ENCODE peak calls at places on chromosomes 16 and 17, in seven cellular contexts. Y is mammary epithelial cell, E is fibroblast of lung, U is pancreas, M is adrenal gland, S is ovary, H is right lobe of liver. K is an unnamed sample.

GRCh38 chr17:39099686-39100293 is 51.6 kb downstream of the PLXDC1 start:
- DNase-seq in Y (no peak), E (peak; percentile 67), U (no peak), M (peak; percentile 42), S (peak; percentile 94), H (no peak), K (no peak)

GRCh38 chr17:43917348-43918025 is 10.2 kb upstream of the MPP2 start:
- DNase-seq in Y (no peak), E (peak; percentile 19), U (no peak), M (peak; percentile 28), S (no peak), H (peak; percentile 57), K (no peak)

GRCh38 chr16:11599579-11599978 is 12.9 kb upstream of the LITAF start:
- DNase-seq in Y (no peak), E (no peak), U (no peak), M (no peak), S (no peak), H (peak; percentile 4), K (no peak)

GRCh38 chr16:85832578-85833539 is 33.4 kb downstream of the COX4I1 start:
- DNase-seq in Y (no peak), E (no peak), U (no peak), M (no peak), S (no peak), H (no peak), K (no peak)

GRCh38 chr17:17345294-17345597 is 42.1 kb downstream of the NT5M start:
- DNase-seq in Y (no peak), E (no peak), U (no peak), M (peak; percentile 1), S (no peak), H (no peak), K (no peak)

GRCh38 chr17:72974605-72975232 is 117.8 kb downstream of the SLC39A11 start:
- DNase-seq in Y (peak; percentile 37), E (no peak), U (no peak), M (no peak), S (no peak), H (no peak), K (no peak)

GRCh38 chr17:31907342-31907975 is 6.0 kb upstream of the UTP6 start:
- DNase-seq in Y (peak; percentile 39), E (peak; percentile 77), U (no peak), M (peak; percentile 80), S (peak; percentile 54), H (no peak), K (no peak)

GRCh38 chr17:57701121-57701520 is 44.0 kb downstream of the CCDC182 start:
- DNase-seq in Y (no peak), E (no peak), U (no peak), M (no peak), S (no peak), H (no peak), K (no peak)

GRCh38 chr17:28468781-28469180 is 4.7 kb upstream of the SLC13A2 start:
- DNase-seq in Y (no peak), E (no peak), U (no peak), M (no peak), S (no peak), H (no peak), K (no peak)

GRCh38 chr16:82043680-82044584 is 8.9 kb downstream of the HSD17B2 start:
- DNase-seq in Y (peak; percentile 61), E (peak; percentile 99), U (no peak), M (no peak), S (no peak), H (no peak), K (no peak)

GRCh38 chr17:70906808-70907207 is 737.5 kb downstream of the KCNJ2 start:
- DNase-seq in Y (no peak), E (peak; percentile 87), U (no peak), M (no peak), S (no peak), H (no peak), K (peak; percentile 63)

GRCh38 chr16:88052661-88053060 is 101.4 kb downstream of the BANP start:
- DNase-seq in Y (no peak), E (no peak), U (no peak), M (no peak), S (no peak), H (no peak), K (no peak)

GRCh38 chr17:28030386-28030785 is 12.1 kb upstream of the NLK start:
- DNase-seq in Y (no peak), E (no peak), U (peak; percentile 85), M (peak; percentile 63), S (no peak), H (no peak), K (no peak)

GRCh38 chr17:47776330-47777197 is 43.5 kb downstream of the TBX21 start:
- DNase-seq in Y (peak; percentile 29), E (peak; percentile 24), U (no peak), M (no peak), S (no peak), H (no peak), K (no peak)

GRCh38 chr16:3235856-3236669 is 1.1 kb upstream of the ZNF200 start:
- DNase-seq in Y (peak; percentile 26), E (no peak), U (peak; percentile 36), M (peak; percentile 35), S (peak; percentile 18), H (peak; percentile 59), K (peak; percentile 63)

GRCh38 chr16:52618753-52619497 is 72.0 kb upstream of the TOX3 start:
- DNase-seq in Y (no peak), E (no peak), U (no peak), M (no peak), S (no peak), H (no peak), K (no peak)
- H3K4me3 ChIP-seq in Y (no peak overlapping the region), E (no peak overlapping the region), U (no peak overlapping the region), M (no peak overlapping the region), S (no peak overlapping the region), H (no peak overlapping the region), K (no peak overlapping the region)

GRCh38 chr16:90011196-90011819 is 7.9 kb downstream of the DBNDD1 start:
- DNase-seq in Y (no peak), E (no peak), U (no peak), M (no peak), S (no peak), H (no peak), K (no peak)
- H3K4me1 ChIP-seq in Y (no peaks in the 10 kb centered on the region), E (no peaks in the 10 kb centered on the region), U (no peaks in the 10 kb centered on the region), M (no peaks in the 10 kb centered on the region), S (no peaks in the 10 kb centered on the region), H (no peaks in the 10 kb centered on the region), K (no peaks in the 10 kb centered on the region)

GRCh38 chr17:50052822-50053653 is 2.9 kb upstream of the ITGA3 start:
- DNase-seq in Y (no peak), E (peak; percentile 72), U (peak; percentile 57), M (peak; percentile 86), S (peak; percentile 74), H (no peak), K (peak; percentile 68)
- H3K4me3 ChIP-seq in Y (no peak overlapping the region), E (no peak overlapping the region), U (no peak overlapping the region), M (no peak overlapping the region), S (no peak overlapping the region), H (no peak overlapping the region), K (no peak overlapping the region)

GRCh38 chr16:20899503-20900298 is 457 bp downstream of the DCUN1D3 start:
- DNase-seq in Y (no peak), E (no peak), U (peak; percentile 42), M (peak; percentile 33), S (no peak), H (peak; percentile 51), K (no peak)
- H3K4me1 ChIP-seq in Y (peaks cover 54% of the 10 kb centered on the region), E (peaks cover 30% of the 10 kb centered on the region), U (peaks cover 44% of the 10 kb centered on the region), M (peaks cover 30% of the 10 kb centered on the region), S (peaks cover 9% of the 10 kb centered on the region), H (peaks cover 5% of the 10 kb centered on the region), K (peaks cover 67% of the 10 kb centered on the region)

GRCh38 chr16:4615389-4616046 is 830 bp upstream of the UBALD1 start:
- DNase-seq in Y (no peak), E (no peak), U (peak; percentile 58), M (no peak), S (peak; percentile 55), H (peak; percentile 50), K (no peak)
- H3K4me3 ChIP-seq in Y (no peak overlapping the region), E (no peak overlapping the region), U (peak overlapping the region; percentile 97), M (peak overlapping the region; percentile 62), S (peak overlapping the region; percentile 95), H (peak overlapping the region; percentile 99), K (peak overlapping the region; percentile 94)

GRCh38 chr16:2145843-2146242 is 2.6 kb upstream of the RAB26 start:
- DNase-seq in Y (no peak), E (no peak), U (no peak), M (no peak), S (no peak), H (no peak), K (no peak)

GRCh38 chr16:2146739-2147138 is 1.7 kb upstream of the RAB26 start:
- DNase-seq in Y (no peak), E (no peak), U (no peak), M (no peak), S (no peak), H (no peak), K (no peak)

GRCh38 chr16:2142942-2143868 is 5.2 kb upstream of the RAB26 start:
- DNase-seq in Y (peak; percentile 67), E (no peak), U (no peak), M (no peak), S (no peak), H (peak; percentile 18), K (no peak)

GRCh38 chr16:2147378-2147777 is 1.0 kb upstream of the RAB26 start:
- DNase-seq in Y (no peak), E (no peak), U (no peak), M (no peak), S (no peak), H (no peak), K (no peak)

GRCh38 chr16:2143874-2144485 is 4.4 kb upstream of the RAB26 start:
- DNase-seq in Y (no peak), E (no peak), U (no peak), M (no peak), S (no peak), H (peak; percentile 15), K (no peak)
- H3K4me1 ChIP-seq in Y (peaks cover 19% of the 10 kb centered on the region), E (peaks cover 6% of the 10 kb centered on the region), U (peaks cover 5% of the 10 kb centered on the region), M (peaks cover 4% of the 10 kb centered on the region), S (peaks cover 10% of the 10 kb centered on the region), H (no peaks in the 10 kb centered on the region), K (no peaks in the 10 kb centered on the region)

GRCh38 chr17:51947160-51947559 is 211.4 kb downstream of the CA10 start:
- DNase-seq in Y (no peak), E (no peak), U (no peak), M (no peak), S (no peak), H (no peak), K (no peak)

GRCh38 chr17:51946311-51946710 is 212.2 kb downstream of the CA10 start:
- DNase-seq in Y (no peak), E (no peak), U (no peak), M (no peak), S (no peak), H (no peak), K (no peak)

GRCh38 chr17:51951737-51952136 is 206.8 kb downstream of the CA10 start:
- DNase-seq in Y (peak; percentile 13), E (no peak), U (no peak), M (no peak), S (no peak), H (no peak), K (no peak)

DNA sequence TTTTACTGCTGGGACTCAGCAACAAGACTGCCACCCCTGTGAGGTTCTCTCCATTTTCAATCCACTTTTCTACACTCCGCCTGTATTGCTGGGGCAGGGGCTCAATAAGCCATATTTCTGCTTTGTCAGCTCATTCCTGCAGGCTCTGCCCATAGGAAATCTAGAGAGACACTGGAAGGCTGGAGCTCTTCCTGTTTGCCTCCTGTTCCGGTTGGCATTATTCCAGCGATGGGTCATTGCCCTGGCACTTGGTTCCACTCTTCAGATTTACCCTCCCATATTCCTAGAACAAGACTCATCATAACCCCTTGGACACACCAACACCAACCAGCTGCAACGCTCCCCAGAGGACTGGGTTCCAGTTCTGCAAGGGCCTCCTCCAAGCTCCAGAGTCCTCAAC is 210.4 kb downstream of the CA10 start:
- DNase-seq in Y (no peak), E (no peak), U (no peak), M (no peak), S (no peak), H (no peak), K (no peak)
- H3K4me3 ChIP-seq in Y (no peak overlapping the region), E (no peak overlapping the region), U (no peak overlapping the region), M (no peak overlapping the region), S (no peak overlapping the region), H (no peak overlapping the region), K (no peak overlapping the region)

K was measured in right atrium auricular region.